ENCODE peak calls at places on chromosomes 16 and 17, in seven cellular contexts. Z is stimulated activated CD4-positive, alpha-beta T cell treated with anti-CD3 and anti-CD28 coated beads, TNF-alpha, amount 100 ng/mL, for 1 hour; X is K562; C is GM13977; G is ureter; Y is stimulated activated CD8-positive, alpha-beta memory T cell treated with anti-CD3 and anti-CD28 coated beads, Interleukin-15, amount 100 ng/mL, for 48 hours; U is HT-29. O is an unnamed sample.
A peak's percentile ranks its signal among the peaks of the same experiment; 100 is the strongest.

GRCh38 chr16:49754495-49755290 is 101.2 kb downstream of the ZNF423 start:
- DNase-seq in Z (no peak), X (no peak), C (no peak), G (no peak), Y (no peak), U (no peak), O (no peak)

GRCh38 chr17:82320956-82321927 is 3.8 kb upstream of the CD7 start:
- DNase-seq in Z (peak; percentile 68), X (peak; percentile 84), C (peak; percentile 89), G (no peak), Y (peak; percentile 66), U (no peak), O (no peak)

GRCh38 chr16:87570564-87570937 is 31.8 kb upstream of the JPH3 start:
- DNase-seq in Z (no peak), X (no peak), C (no peak), G (no peak), Y (no peak), U (no peak), O (no peak)

GRCh38 chr16:21158208-21159110 is at the start of gene LDAF1:
- DNase-seq in Z (peak; percentile 38), X (peak; percentile 92), C (peak; percentile 94), G (peak; percentile 91), Y (peak; percentile 72), U (peak; percentile 84), O (no peak)

GRCh38 chr16:65634291-65634690 is 512.4 kb upstream of the CDH11 start:
- DNase-seq in Z (no peak), X (no peak), C (no peak), G (no peak), Y (no peak), U (no peak), O (no peak)

GRCh38 chr16:12679660-12680272 is 123.9 kb downstream of the CPPED1 start:
- DNase-seq in Z (no peak), X (no peak), C (no peak), G (no peak), Y (no peak), U (no peak), O (no peak)

GRCh38 chr16:50257876-50258275 is 8.5 kb upstream of the ADCY7 start:
- DNase-seq in Z (no peak), X (no peak), C (no peak), G (no peak), Y (no peak), U (no peak), O (no peak)

GRCh38 chr16:10920726-10921427 is 21.4 kb downstream of the DEXI start:
- DNase-seq in Z (no peak), X (no peak), C (no peak), G (no peak), Y (no peak), U (no peak), O (no peak)

GRCh38 chr16:72796222-72796621 is 251.7 kb downstream of the ZFHX3 start:
- DNase-seq in Z (no peak), X (no peak), C (no peak), G (no peak), Y (no peak), U (no peak), O (no peak)

GRCh38 chr17:76161619-76162222 is 20.7 kb upstream of the FOXJ1 start:
- DNase-seq in Z (no peak), X (peak; percentile 36), C (no peak), G (no peak), Y (no peak), U (no peak), O (no peak)

GRCh38 chr17:56887105-56887504 is 26.7 kb downstream of the TRIM25 start:
- DNase-seq in Z (no peak), X (no peak), C (no peak), G (no peak), Y (no peak), U (peak; percentile 7), O (no peak)

GRCh38 chr16:30018731-30019158 is 4.3 kb upstream of the C16orf92 start:
- DNase-seq in Z (no peak), X (no peak), C (no peak), G (no peak), Y (no peak), U (no peak), O (no peak)

GRCh38 chr17:17205368-17206148 is 575 bp downstream of the PLD6 start:
- DNase-seq in Z (peak; percentile 34), X (peak; percentile 67), C (peak; percentile 88), G (peak; percentile 64), Y (peak; percentile 50), U (peak; percentile 61), O (no peak)

GRCh38 chr17:18166894-18167293 is 16.7 kb upstream of the ALKBH5 start:
- DNase-seq in Z (no peak), X (no peak), C (no peak), G (no peak), Y (no peak), U (peak; percentile 29), O (no peak)

GRCh38 chr17:44992242-44992939 is 24.3 kb upstream of the C1QL1 start:
- DNase-seq in Z (no peak), X (no peak), C (no peak), G (no peak), Y (no peak), U (no peak), O (no peak)

GRCh38 chr16:10929853-10930754 is 12.2 kb downstream of the DEXI start:
- DNase-seq in Z (no peak), X (no peak), C (no peak), G (no peak), Y (no peak), U (no peak), O (no peak)

GRCh38 chr17:2059125-2059836 is 4.4 kb downstream of the HIC1 start:
- DNase-seq in Z (no peak), X (no peak), C (no peak), G (no peak), Y (no peak), U (no peak), O (no peak)

GRCh38 chr17:732788-733720 is 658 bp downstream of the TLCD3A start:
- DNase-seq in Z (no peak), X (no peak), C (peak; percentile 48), G (peak; percentile 57), Y (no peak), U (peak; percentile 44), O (no peak)

GRCh38 chr17:2057130-2057713 is 2.3 kb downstream of the HIC1 start:
- DNase-seq in Z (no peak), X (no peak), C (no peak), G (no peak), Y (no peak), U (no peak), O (no peak)

GRCh38 chr17:35801583-35802224 is 6.3 kb upstream of the MMP28 start:
- DNase-seq in Z (no peak), X (no peak), C (no peak), G (peak; percentile 66), Y (no peak), U (no peak), O (no peak)

GRCh38 chr16:35306915-35307314 is 1847.5 kb downstream of the TP53TG3F start:
- DNase-seq in Z (no peak), X (no peak), C (no peak), G (no peak), Y (no peak), U (no peak), O (no peak)

GRCh38 chr17:57363580-57363979 is 107.3 kb downstream of the MSI2 start:
- DNase-seq in Z (no peak), X (no peak), C (no peak), G (no peak), Y (no peak), U (no peak), O (no peak)

GRCh38 chr16:57801098-57801855 is 1.0 kb downstream of the KIFC3 start:
- DNase-seq in Z (no peak), X (no peak), C (peak; percentile 38), G (no peak), Y (no peak), U (peak; percentile 61), O (no peak)

GRCh38 chr17:61185385-61185784 is 214.3 kb upstream of the TBX2 start:
- DNase-seq in Z (no peak), X (no peak), C (no peak), G (no peak), Y (no peak), U (no peak), O (no peak)

GRCh38 chr17:77660524-77660923 is 298.0 kb upstream of the TNRC6C start:
- DNase-seq in Z (no peak), X (no peak), C (no peak), G (no peak), Y (no peak), U (no peak), O (no peak)

GRCh38 chr16:24988593-24989338 is 26.4 kb downstream of the ARHGAP17 start:
- DNase-seq in Z (no peak), X (no peak), C (no peak), G (peak; percentile 48), Y (peak; percentile 15), U (peak; percentile 74), O (peak; percentile 65)

GRCh38 chr16:27242398-27242797 is 26.2 kb downstream of the NSMCE1 start:
- DNase-seq in Z (no peak), X (no peak), C (no peak), G (no peak), Y (no peak), U (no peak), O (no peak)

GRCh38 chr16:1906052-1906845 is 12.0 kb downstream of the HS3ST6 start:
- DNase-seq in Z (no peak), X (no peak), C (no peak), G (no peak), Y (no peak), U (no peak), O (no peak)